ENCODE peak calls at places on chromosomes 5 and 9, in five cellular contexts. I is NB4, X is WERI-Rb-1, L is body of pancreas, T is OCI-LY7. E is an unnamed sample.

GRCh38 chr9:114102484-114102883 is 3.4 kb upstream of the KIF12 start:
- DNase-seq in I (no peak), X (no peak), L (no peak), T (no peak), E (no peak)

GRCh38 chr9:13151489-13151888 is 128.0 kb downstream of the MPDZ start:
- DNase-seq in I (no peak), X (no peak), L (no peak), T (no peak), E (no peak)

GRCh38 chr5:39063037-39063436 is 11.2 kb downstream of the RICTOR start:
- DNase-seq in I (no peak), X (no peak), L (no peak), T (no peak), E (no peak)

GRCh38 chr9:28053378-28053777 is 480.1 kb upstream of the C9orf72 start:
- DNase-seq in I (no peak), X (no peak), L (no peak), T (no peak), E (no peak)

GRCh38 chr5:32664523-32664922 is 46.6 kb upstream of the NPR3 start:
- DNase-seq in I (no peak), X (no peak), L (no peak), T (no peak), E (no peak)

GRCh38 chr5:56410696-56411095 is 177.6 kb upstream of the ANKRD55 start:
- DNase-seq in I (no peak), X (no peak), L (no peak), T (no peak), E (no peak)

GRCh38 chr5:152572812-152573211 is 167.7 kb upstream of the NMUR2 start:
- DNase-seq in I (no peak), X (no peak), L (no peak), T (no peak), E (no peak)

GRCh38 chr9:131579789-131580211 is 34.5 kb downstream of the PRRT1B start:
- DNase-seq in I (no peak), X (no peak), L (no peak), T (no peak), E (no peak)

GRCh38 chr5:89081360-89081759 is 198.4 kb upstream of the MEF2C start:
- DNase-seq in I (no peak), X (no peak), L (no peak), T (no peak), E (peak; percentile 70)

GRCh38 chr5:34599471-34600117 is 56.5 kb upstream of the RAI14 start:
- DNase-seq in I (no peak), X (no peak), L (no peak), T (no peak), E (no peak)

GRCh38 chr5:5126444-5126843 is 13.7 kb upstream of the ADAMTS16 start:
- DNase-seq in I (peak; percentile 21), X (no peak), L (no peak), T (no peak), E (no peak)

GRCh38 chr9:131733601-131734061 is 6.2 kb downstream of the RAPGEF1 start:
- DNase-seq in I (peak; percentile 87), X (peak; percentile 48), L (no peak), T (no peak), E (peak; percentile 60)

GRCh38 chr5:6573651-6574101 is 59.2 kb downstream of the NSUN2 start:
- DNase-seq in I (no peak), X (no peak), L (no peak), T (no peak), E (no peak)

GRCh38 chr9:34252016-34252415 is 73.2 kb downstream of the UBAP1 start:
- DNase-seq in I (no peak), X (no peak), L (no peak), T (no peak), E (no peak)

DNA sequence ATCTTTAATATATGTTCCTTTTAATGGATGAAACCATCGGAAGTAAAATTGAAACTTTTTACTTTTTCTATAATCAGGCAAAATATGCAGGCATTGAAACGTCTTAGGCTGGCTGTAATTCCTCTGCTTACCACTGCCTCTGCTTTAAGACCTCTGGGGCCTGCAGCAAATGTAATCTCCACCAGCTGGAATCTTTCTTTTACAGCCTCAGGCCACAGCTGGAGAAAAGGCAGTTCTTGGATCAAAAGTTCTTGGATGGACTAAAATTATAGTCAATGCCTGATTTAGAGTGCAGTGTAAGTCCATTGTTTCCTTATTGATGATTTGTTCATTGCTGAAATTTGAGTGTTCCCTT is 396.7 kb downstream of the KCTD16 start:
- DNase-seq in I (no peak), X (no peak), L (no peak), T (no peak), E (no peak)
- TF ChIP-seq CTCF in I (no peak), X (no peak), L (no peak), T (no peak), E (no peak)

GRCh38 chr9:136485049-136485647 is 2.3 kb upstream of the SEC16A start:
- DNase-seq in I (peak; percentile 81), X (peak; percentile 85), L (peak; percentile 88), T (peak; percentile 77), E (peak; percentile 83)

GRCh38 chr9:136483589-136484152 is 831 bp upstream of the SEC16A start:
- DNase-seq in I (peak; percentile 82), X (peak; percentile 91), L (peak; percentile 94), T (peak; percentile 93), E (peak; percentile 93)

GRCh38 chr9:136482793-136483588 is at the start of gene SEC16A:
- DNase-seq in I (peak; percentile 96), X (peak; percentile 99), L (peak; percentile 100), T (peak; percentile 96), E (peak; percentile 99)

GRCh38 chr9:136485651-136486050 is 2.8 kb upstream of the SEC16A start:
- DNase-seq in I (no peak), X (no peak), L (no peak), T (no peak), E (no peak)

GRCh38 chr9:136484153-136485048 is 1.6 kb upstream of the SEC16A start:
- DNase-seq in I (peak; percentile 17), X (no peak), L (peak; percentile 58), T (no peak), E (peak; percentile 30)
- H3K4me3 ChIP-seq in I (peak overlapping the region; percentile 32), X (peak overlapping the region; percentile 65), L (peak overlapping the region; percentile 30), T (peak overlapping the region; percentile 68), E (peak overlapping the region; percentile 74)

DNA sequence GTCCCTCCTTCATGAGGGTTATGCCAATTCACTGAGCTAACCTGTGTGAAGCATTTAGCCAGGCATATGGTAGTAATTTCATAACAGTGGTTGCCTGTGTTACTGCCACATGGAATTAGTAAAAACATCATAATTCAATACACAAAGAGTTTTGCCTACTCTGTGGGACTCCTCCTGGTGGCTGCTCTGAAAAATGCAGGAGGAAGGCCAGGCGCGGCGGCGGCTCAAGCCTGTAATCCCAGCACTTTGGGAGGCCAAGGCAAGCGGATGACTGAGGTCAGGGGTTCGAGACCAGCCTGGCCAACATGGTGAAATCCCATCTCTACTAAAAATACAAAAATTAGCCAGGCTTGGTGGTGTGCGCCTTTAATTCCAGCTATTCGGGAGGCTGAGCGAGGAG is 547.3 kb downstream of the CDK5RAP2 start:
- DNase-seq in I (peak; percentile 7), X (peak; percentile 25), L (no peak), T (no peak), E (no peak)
- TF ChIP-seq CTCF in I (peak; percentile 37), X (peak; percentile 28), L (no peak), T (peak; percentile 56), E (no peak)

DNA sequence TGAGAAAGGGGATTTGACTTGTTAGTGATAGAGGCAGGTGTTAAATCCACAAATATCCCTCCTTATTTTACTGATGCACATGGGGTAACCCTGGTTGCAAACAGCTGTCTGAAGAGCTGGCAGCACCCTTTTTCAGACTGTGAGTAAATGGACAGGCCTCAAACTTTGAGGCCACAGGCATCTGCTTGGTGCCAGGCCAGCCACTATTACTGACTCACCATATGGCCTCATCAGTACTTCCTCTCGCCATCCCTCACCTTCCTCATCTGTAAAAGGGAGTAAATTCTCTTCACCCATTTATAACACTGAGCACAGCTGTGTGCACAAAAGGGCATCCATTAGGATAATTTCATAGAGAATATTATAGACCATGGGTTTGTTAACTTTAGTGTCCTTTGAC is 11.9 kb upstream of the TNIP1 start:
- DNase-seq in I (peak; percentile 84), X (no peak), L (no peak), T (no peak), E (no peak)
- H3K4me3 ChIP-seq in I (no peak overlapping the region), X (no peak overlapping the region), L (no peak overlapping the region), T (no peak overlapping the region), E (no peak overlapping the region)

DNA sequence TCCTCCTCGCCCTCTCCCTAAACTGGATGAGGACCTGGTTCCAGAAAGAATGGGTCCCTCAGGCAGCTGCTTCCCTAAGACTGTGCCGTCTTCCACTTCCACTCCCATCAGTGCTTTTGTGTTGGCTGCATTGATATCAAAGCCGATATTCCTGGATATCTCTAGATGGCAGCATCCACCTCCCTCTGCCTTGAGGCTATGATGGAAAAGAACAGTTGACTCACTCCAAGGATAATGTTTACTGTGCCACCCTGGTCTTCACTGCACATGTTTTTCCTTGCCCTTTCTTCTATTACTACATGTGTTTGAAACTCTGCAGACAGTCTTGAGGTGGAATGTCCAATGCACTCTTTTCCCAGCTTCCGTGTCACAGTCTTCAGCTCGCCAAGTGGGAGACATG is 211.6 kb downstream of the MAST4 start:
- DNase-seq in I (peak; percentile 2), X (peak; percentile 52), L (no peak), T (no peak), E (no peak)
- TF ChIP-seq CTCF in I (no peak), X (peak; percentile 67), L (peak; percentile 37), T (no peak), E (no peak)

DNA sequence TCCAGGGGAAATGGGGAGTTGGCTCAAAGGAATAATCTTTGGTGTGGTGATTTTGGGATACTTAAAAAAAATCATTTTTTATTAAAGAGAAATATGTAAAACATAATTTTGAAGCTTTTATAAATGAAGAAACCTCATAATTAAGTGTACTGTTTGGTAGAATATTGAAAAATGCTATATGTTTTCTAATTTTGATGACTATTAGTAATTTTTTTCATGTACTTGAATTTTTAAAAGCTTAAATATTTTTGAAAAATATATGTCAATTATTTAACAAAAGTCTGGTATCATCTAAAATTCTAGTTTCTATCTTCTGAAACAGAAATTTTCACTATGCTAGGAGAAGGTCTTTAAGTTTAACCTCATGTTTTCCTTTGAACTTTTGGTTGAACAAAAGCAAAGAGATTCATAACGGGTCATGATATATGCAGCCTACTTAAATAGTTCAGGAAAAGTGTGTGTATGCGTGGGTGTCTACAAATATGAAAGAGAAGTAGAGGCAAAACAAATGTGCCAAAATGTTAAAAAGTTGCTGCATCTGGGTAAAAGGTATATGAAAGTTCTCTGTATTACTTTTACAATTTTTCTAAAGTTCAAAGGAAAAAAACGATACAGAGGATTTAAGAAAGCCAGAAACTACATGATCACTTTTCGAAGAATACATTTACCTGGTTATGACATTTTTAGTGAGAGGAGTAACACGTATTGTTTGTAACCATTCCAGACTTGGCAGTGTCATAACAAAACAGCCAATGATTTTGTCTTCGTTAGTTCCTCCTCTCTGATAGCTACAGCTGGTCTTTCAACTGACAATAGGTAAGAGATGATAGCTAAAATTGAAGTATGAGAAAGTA is 117.3 kb upstream of the TNFAIP8 start:
- DNase-seq in I (no peak), X (no peak), L (no peak), T (no peak), E (no peak)
- H3K4me3 ChIP-seq in I (no peak overlapping the region), X (no peak overlapping the region), L (no peak overlapping the region), T (no peak overlapping the region), E (no peak overlapping the region)